ENCODE peak calls at places on chromosome 9, in ten cellular contexts. V, O, K, Z, W, I, F, U, J and A are unnamed samples.

GRCh38 chr9:134187110-134187531 is 22.8 kb upstream of the RNU6ATAC start:
- DNase-seq in V (no peak), O (no peak), K (no peak), Z (no peak), W (peak), I (no peak), F (no peak), U (no peak), J (no peak), A (peak)

GRCh38 chr9:115786321-115786720 is 367.3 kb upstream of the PAPPA start:
- DNase-seq in V (no peak), O (peak), K (no peak), Z (no peak), W (no peak), I (no peak), F (no peak), U (peak), J (peak), A (no peak)

GRCh38 chr9:134671341-134672113 is 29.9 kb downstream of the COL5A1 start:
- DNase-seq in V (no peak), O (no peak), K (no peak), Z (no peak), W (peak), I (no peak), F (no peak), U (peak), J (no peak), A (no peak)

GRCh38 chr9:88915916-88916315 is 75.4 kb upstream of the S1PR3 start:
- DNase-seq in V (no peak), O (no peak), K (no peak), Z (no peak), W (no peak), I (no peak), F (no peak), U (no peak), J (no peak), A (no peak)

GRCh38 chr9:335373-335772 is 120.7 kb downstream of the DOCK8 start:
- DNase-seq in V (no peak), O (no peak), K (no peak), Z (no peak), W (no peak), I (no peak), F (no peak), U (no peak), J (no peak), A (no peak)

GRCh38 chr9:26856413-26857032 is 36.1 kb downstream of the CAAP1 start:
- DNase-seq in V (no peak), O (peak), K (peak), Z (peak), W (no peak), I (peak), F (peak), U (peak), J (peak), A (peak)

GRCh38 chr9:7935666-7936065 is 136.1 kb upstream of the DMAC1 start:
- DNase-seq in V (no peak), O (no peak), K (peak), Z (no peak), W (no peak), I (no peak), F (no peak), U (no peak), J (no peak), A (peak)

GRCh38 chr9:132151118-132151517 is 10.7 kb upstream of the NTNG2 start:
- DNase-seq in V (no peak), O (no peak), K (no peak), Z (no peak), W (no peak), I (no peak), F (no peak), U (no peak), J (no peak), A (no peak)

GRCh38 chr9:1454211-1454979 is 404.2 kb downstream of the DMRT2 start:
- DNase-seq in V (no peak), O (no peak), K (no peak), Z (no peak), W (no peak), I (no peak), F (no peak), U (no peak), J (no peak), A (no peak)

GRCh38 chr9:15697459-15697858 is 144.6 kb downstream of the CCDC171 start:
- DNase-seq in V (no peak), O (peak), K (no peak), Z (no peak), W (no peak), I (no peak), F (no peak), U (peak), J (peak), A (no peak)

GRCh38 chr9:91071185-91071990 is 269.8 kb downstream of the SYK start:
- DNase-seq in V (no peak), O (peak), K (peak), Z (no peak), W (no peak), I (no peak), F (no peak), U (peak), J (peak), A (no peak)

GRCh38 chr9:18358325-18358724 is 115.6 kb upstream of the ADAMTSL1 start:
- DNase-seq in V (no peak), O (no peak), K (no peak), Z (no peak), W (no peak), I (no peak), F (no peak), U (no peak), J (no peak), A (no peak)

GRCh38 chr9:125789196-125789595 is 42.0 kb downstream of the PBX3 start:
- DNase-seq in V (no peak), O (no peak), K (peak), Z (no peak), W (no peak), I (no peak), F (no peak), U (no peak), J (no peak), A (peak)

GRCh38 chr9:136103651-136104487 is 8.8 kb upstream of the NACC2 start:
- DNase-seq in V (no peak), O (no peak), K (no peak), Z (no peak), W (no peak), I (peak), F (no peak), U (no peak), J (no peak), A (peak)

GRCh38 chr9:105258225-105258737 is 13.8 kb downstream of the SLC44A1 start:
- DNase-seq in V (no peak), O (no peak), K (no peak), Z (no peak), W (no peak), I (peak), F (no peak), U (no peak), J (no peak), A (peak)

GRCh38 chr9:580652-581342 is 260.7 kb upstream of the DMRT1 start:
- DNase-seq in V (no peak), O (no peak), K (no peak), Z (no peak), W (no peak), I (no peak), F (no peak), U (no peak), J (no peak), A (no peak)

GRCh38 chr9:94672811-94673487 is 33.6 kb upstream of the FBP1 start:
- DNase-seq in V (no peak), O (peak), K (no peak), Z (no peak), W (no peak), I (no peak), F (no peak), U (peak), J (peak), A (no peak)

GRCh38 chr9:12737871-12738270 is 36.9 kb upstream of the LURAP1L start:
- DNase-seq in V (no peak), O (no peak), K (no peak), Z (no peak), W (no peak), I (no peak), F (no peak), U (no peak), J (no peak), A (no peak)

GRCh38 chr9:761155-761792 is 80.2 kb upstream of the DMRT1 start:
- DNase-seq in V (no peak), O (peak), K (peak), Z (no peak), W (peak), I (no peak), F (no peak), U (peak), J (no peak), A (no peak)

GRCh38 chr9:125990793-125991220 is 243.6 kb downstream of the PBX3 start:
- DNase-seq in V (no peak), O (no peak), K (no peak), Z (no peak), W (peak), I (no peak), F (no peak), U (no peak), J (no peak), A (no peak)

GRCh38 chr9:99822596-99823391 is 1.1 kb downstream of the NR4A3 start:
- DNase-seq in V (peak), O (peak), K (peak), Z (peak), W (peak), I (peak), F (no peak), U (peak), J (peak), A (peak)

GRCh38 chr9:99822096-99822595 is 461 bp downstream of the NR4A3 start:
- DNase-seq in V (no peak), O (no peak), K (no peak), Z (peak), W (no peak), I (peak), F (no peak), U (peak), J (no peak), A (peak)

GRCh38 chr9:99820330-99821186 is 1.1 kb upstream of the NR4A3 start:
- DNase-seq in V (no peak), O (peak), K (peak), Z (no peak), W (peak), I (peak), F (no peak), U (peak), J (peak), A (peak)

GRCh38 chr9:99819484-99820329 is 2.0 kb upstream of the NR4A3 start:
- DNase-seq in V (peak), O (peak), K (peak), Z (peak), W (peak), I (peak), F (peak), U (peak), J (peak), A (peak)

DNA sequence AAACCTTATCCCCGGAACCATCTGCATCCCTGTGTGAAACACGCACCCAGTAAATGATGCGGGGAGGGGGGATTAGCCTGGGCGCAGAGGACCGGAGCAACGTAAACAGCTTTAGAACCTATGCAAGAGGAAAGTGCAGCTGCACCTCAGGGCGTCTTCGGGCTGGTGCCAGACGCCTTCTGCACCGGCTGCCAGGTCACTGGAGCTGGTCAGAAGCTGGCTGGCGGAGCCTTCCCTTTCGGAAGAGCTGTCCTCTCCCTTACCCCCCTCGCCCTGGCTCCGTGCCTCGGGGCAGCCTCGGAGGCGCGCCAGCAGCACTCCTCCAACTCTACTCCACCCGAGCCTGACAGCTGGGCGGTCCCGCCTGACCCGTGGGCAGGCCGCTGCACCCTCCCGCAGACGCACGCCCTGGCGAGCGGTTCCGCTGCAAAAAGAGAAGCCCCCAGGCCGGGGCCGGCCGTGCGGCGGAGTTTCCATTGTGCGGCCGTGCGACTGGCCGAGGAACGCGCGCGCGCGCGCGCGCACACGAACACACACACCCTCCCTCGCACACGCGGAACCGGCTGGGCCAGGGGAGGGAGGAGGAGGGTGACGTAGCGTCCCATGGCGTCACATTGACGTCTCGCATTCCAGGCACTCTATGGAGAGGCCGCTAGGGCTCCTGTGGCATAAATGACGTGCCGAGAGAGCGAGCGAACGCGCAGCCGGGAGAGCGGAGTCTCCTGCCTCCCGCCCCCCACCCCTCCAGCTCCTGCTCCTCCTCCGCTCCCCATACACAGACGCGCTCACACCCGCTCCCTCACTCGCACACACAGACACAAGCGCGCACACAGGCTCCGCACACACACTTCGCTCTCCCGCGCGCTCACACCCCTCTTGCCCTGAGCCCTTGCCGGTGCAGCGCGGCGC is at the start of gene NR4A3:
- DNase-seq in V (peak), O (peak), K (peak), Z (peak), W (peak), I (peak), F (peak), U (peak), J (peak), A (peak)
- TF ChIP-seq CTCF in V (no peak), O (peak), K (no peak), Z (no peak), W (peak), I (peak), F (no peak), U (peak), J (peak), A (no peak)

DNA sequence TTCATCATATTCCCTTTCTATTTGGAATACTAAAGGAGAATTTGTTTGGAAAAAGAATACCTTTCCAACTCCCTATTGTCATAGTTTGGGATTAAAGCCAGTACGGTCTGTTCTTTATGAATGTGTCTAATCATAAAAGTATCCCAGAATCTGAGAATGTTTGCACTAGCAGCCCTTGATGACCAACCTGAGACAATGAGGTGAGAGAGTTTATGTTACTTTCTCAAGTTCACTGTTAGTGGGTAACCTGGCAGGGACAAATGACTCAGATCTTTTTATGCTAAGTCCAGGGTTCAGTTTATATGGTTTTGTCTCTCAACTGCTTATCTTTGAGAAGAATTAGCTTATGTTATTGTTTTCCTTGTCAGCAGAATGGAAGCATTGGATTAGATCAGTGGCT is 25.3 kb upstream of the TLR4 start:
- DNase-seq in V (no peak), O (peak), K (peak), Z (no peak), W (no peak), I (peak), F (no peak), U (no peak), J (peak), A (no peak)
- TF ChIP-seq CTCF in V (no peak), O (no peak), K (no peak), Z (no peak), W (no peak), I (no peak), F (no peak), U (no peak), J (no peak), A (no peak)

GRCh38 chr9:36426348-36426747 is 26.3 kb upstream of the RNF38 start:
- DNase-seq in V (no peak), O (no peak), K (no peak), Z (no peak), W (no peak), I (no peak), F (no peak), U (no peak), J (no peak), A (no peak)
- TF ChIP-seq CTCF in V (no peak), O (no peak), K (no peak), Z (no peak), W (no peak), I (no peak), F (no peak), U (no peak), J (no peak), A (no peak)

GRCh38 chr9:98974554-98974953 is 30.8 kb downstream of the COL15A1 start:
- DNase-seq in V (no peak), O (no peak), K (no peak), Z (no peak), W (no peak), I (no peak), F (no peak), U (no peak), J (no peak), A (no peak)
- TF ChIP-seq CTCF in V (no peak), O (no peak), K (no peak), Z (no peak), W (no peak), I (no peak), F (no peak), U (no peak), J (no peak), A (no peak)

GRCh38 chr9:71490810-71491209 is 277.5 kb downstream of the CEMIP2 start:
- DNase-seq in V (no peak), O (peak), K (no peak), Z (no peak), W (no peak), I (no peak), F (no peak), U (peak), J (peak), A (peak)

GRCh38 chr9:71483457-71483856 is 284.9 kb downstream of the CEMIP2 start:
- DNase-seq in V (no peak), O (no peak), K (no peak), Z (no peak), W (no peak), I (no peak), F (no peak), U (no peak), J (no peak), A (no peak)

GRCh38 chr9:71485306-71485705 is 283.0 kb downstream of the CEMIP2 start:
- DNase-seq in V (no peak), O (no peak), K (no peak), Z (no peak), W (no peak), I (no peak), F (no peak), U (no peak), J (no peak), A (no peak)

GRCh38 chr9:71487046-71487445 is 281.3 kb downstream of the CEMIP2 start:
- DNase-seq in V (no peak), O (peak), K (peak), Z (no peak), W (no peak), I (no peak), F (no peak), U (no peak), J (no peak), A (no peak)
- TF ChIP-seq CTCF in V (no peak), O (no peak), K (no peak), Z (no peak), W (no peak), I (no peak), F (peak), U (no peak), J (no peak), A (no peak)

DNA sequence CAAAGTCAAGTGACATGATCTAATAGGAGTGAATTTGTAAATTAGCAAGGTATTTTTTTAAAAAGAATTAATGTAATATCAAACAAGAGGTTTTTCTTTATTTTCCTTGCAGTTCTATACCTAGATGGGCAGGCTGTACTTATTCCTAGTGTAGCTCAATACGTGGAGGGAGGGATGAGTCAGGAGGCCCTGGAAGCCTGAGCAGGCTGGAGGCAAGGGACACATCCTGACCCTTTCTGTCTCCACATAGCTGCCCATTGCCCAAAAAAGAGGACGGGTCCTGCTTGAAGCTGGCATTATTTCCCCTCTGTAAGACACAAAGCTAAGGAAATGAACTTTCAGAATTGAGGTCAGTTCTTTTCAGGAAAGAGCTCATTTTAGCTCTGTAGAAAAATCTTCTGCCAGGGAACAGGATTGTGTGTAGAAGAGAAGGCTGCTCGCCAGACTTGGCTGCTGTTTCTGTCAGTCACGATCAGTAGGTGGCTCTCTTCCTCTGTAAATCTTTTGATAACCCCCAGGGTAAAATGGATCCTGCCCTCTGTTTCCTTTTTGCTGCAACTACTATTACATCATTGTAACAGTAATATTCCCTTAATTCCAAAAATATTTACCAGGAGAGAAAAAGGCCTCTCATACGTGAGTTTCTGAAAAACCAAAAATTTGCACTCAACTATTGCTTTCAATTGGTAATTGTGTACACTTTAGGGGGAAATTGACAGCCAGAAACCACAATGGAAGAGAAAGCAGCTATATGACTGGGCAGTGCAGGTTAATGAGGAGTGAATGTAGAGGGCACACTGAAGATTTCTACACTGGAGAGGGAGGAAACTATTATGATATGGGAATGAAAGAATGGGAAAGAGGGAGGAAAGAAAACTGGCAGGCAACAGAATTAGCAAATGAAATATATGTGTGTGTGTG is 12.3 kb upstream of the IFNW1 start:
- DNase-seq in V (no peak), O (peak), K (peak), Z (peak), W (no peak), I (no peak), F (peak), U (peak), J (peak), A (peak)
- TF ChIP-seq CTCF in V (peak), O (peak), K (peak), Z (no peak), W (no peak), I (no peak), F (peak), U (peak), J (peak), A (peak)

GRCh38 chr9:119609277-119609971 is 240.2 kb upstream of the BRINP1 start:
- DNase-seq in V (no peak), O (no peak), K (no peak), Z (no peak), W (no peak), I (no peak), F (no peak), U (no peak), J (no peak), A (no peak)
- TF ChIP-seq CTCF in V (no peak), O (no peak), K (no peak), Z (no peak), W (no peak), I (no peak), F (no peak), U (no peak), J (no peak), A (no peak)

DNA sequence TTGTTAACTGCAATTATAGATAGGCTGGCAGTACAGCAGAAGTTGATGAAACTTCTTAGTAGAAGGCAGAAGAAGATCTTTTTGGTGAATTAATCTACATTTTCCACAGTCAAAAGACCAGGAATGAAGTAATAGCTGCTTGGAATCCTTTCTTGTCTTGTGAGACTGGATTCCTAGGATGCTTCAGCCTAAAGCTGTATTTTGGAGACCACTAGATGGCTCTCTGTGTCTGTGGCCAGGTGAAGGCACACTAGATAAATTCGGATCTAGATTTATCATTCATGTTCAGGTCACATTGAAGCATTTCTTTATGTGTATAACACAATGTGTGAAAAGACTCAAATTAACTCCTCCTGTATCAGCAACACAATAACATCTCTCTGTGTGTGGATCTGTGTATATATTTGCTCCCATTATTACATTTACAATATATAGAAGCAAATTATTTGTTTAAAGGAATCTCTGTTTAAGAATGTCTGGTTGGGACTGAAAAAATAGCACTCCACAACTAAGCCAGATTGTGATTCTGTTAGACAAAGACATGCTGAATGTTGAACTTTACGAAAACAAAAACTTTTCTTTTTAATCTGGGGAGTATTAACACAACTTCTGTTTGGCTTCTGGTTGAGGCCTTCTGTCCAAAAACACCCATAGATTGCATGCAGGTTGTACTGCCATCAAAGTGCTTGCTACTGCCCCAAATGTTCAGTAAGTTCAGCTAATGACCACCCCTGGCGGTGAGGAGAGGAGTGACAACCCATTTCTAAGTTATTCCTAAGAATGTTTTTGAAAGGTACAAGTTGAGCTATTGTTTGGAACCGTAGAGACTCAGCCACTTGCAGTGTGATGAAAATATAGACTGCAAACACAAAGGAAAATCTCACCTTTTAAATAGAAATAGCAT is 10.6 kb downstream of the GRIN3A start:
- DNase-seq in V (no peak), O (peak), K (peak), Z (peak), W (no peak), I (no peak), F (no peak), U (peak), J (no peak), A (peak)
- TF ChIP-seq CTCF in V (peak), O (peak), K (peak), Z (peak), W (peak), I (peak), F (peak), U (peak), J (peak), A (peak)